ENCODE peak calls at places on chromosomes 3 and 15, in ten cellular contexts. E is foreskin keratinocyte; Y is NAMALWA; D is SK-N-MC; F is substantia nigra; S is neural progenitor cell; G is AG10803; N is GM20000; Q is ELR; X is stimulated activated naive CD4-positive, alpha-beta T cell. V is an unnamed sample.

GRCh38 chr3:59326246-59327024 is 276.6 kb upstream of the CFAP20DC start:
- DNase-seq in F (no peak), X (no peak), E (peak), N (no peak), D (no peak), G (peak), S (peak), Q (peak), Y (peak), V (no peak)

GRCh38 chr3:17235311-17235710 is 350.6 kb downstream of the PLCL2 start:
- DNase-seq in F (no peak), Q (no peak), D (no peak), S (no peak), Y (peak), X (no peak), G (no peak), N (no peak), E (no peak), V (no peak)

GRCh38 chr3:50695031-50695430 is 20.3 kb downstream of the DOCK3 start:
- DNase-seq in F (no peak), E (no peak), N (no peak), S (no peak), G (no peak), Q (no peak), D (no peak), X (no peak), Y (no peak), V (no peak)

GRCh38 chr3:31699309-31699953 is 166.7 kb downstream of the STT3B start:
- DNase-seq in N (no peak), Q (peak), X (no peak), E (no peak), S (no peak), G (no peak), D (no peak), F (no peak), Y (no peak), V (no peak)

GRCh38 chr3:187132666-187133065 is 6.6 kb downstream of the RPL39L start:
- DNase-seq in Y (no peak), G (no peak), N (no peak), F (no peak), X (no peak), S (no peak), E (no peak), Q (no peak), D (no peak), V (no peak)

GRCh38 chr15:74826372-74826819 is at the start of gene CPLX3:
- DNase-seq in X (peak), D (no peak), E (no peak), Q (no peak), G (no peak), F (peak), N (peak), S (peak), Y (no peak), V (peak)

GRCh38 chr3:130658666-130659065 is 88.0 kb downstream of the PIK3R4 start:
- DNase-seq in Y (no peak), F (no peak), N (no peak), G (peak), E (peak), S (no peak), D (no peak), Q (peak), X (no peak), V (peak)

GRCh38 chr15:74390552-74391288 is 23.3 kb upstream of the CYP11A1 start:
- DNase-seq in S (no peak), D (no peak), F (no peak), Y (no peak), G (no peak), N (no peak), X (no peak), Q (no peak), E (no peak), V (no peak)

V was measured in astrocyte of the hippocampus.